ENCODE peak calls at places on chromosomes 12 and 14, in five cellular contexts. K is fibroblast of villous mesenchyme, E is NB4, X is suprapubic skin, C is WERI-Rb-1. T is an unnamed sample.
A peak's percentile ranks its signal among the peaks of the same experiment; 100 is the strongest.

GRCh38 chr14:95496690-95497241 is 19.7 kb downstream of the SYNE3 start:
- DNase-seq in K (peak; percentile 74), E (peak; percentile 33), X (no peak), C (no peak), T (no peak)

GRCh38 chr12:127060310-127060847 is 1206.6 kb upstream of the TMEM132C start:
- DNase-seq in K (peak; percentile 12), E (no peak), X (no peak), C (no peak), T (no peak)

GRCh38 chr12:105226219-105226618 is 9.8 kb downstream of the APPL2 start:
- DNase-seq in K (peak; percentile 89), E (no peak), X (peak; percentile 86), C (no peak), T (peak; percentile 83)

GRCh38 chr12:18267427-18267826 is 6.1 kb downstream of the PIK3C2G start:
- DNase-seq in K (no peak), E (no peak), X (no peak), C (no peak), T (no peak)

GRCh38 chr12:13175499-13175898 is 21.0 kb upstream of the EMP1 start:
- DNase-seq in K (peak; percentile 82), E (peak; percentile 25), X (no peak), C (no peak), T (no peak)

GRCh38 chr14:99522457-99522891 is 41.3 kb downstream of the CCNK start:
- DNase-seq in K (peak; percentile 58), E (peak; percentile 58), X (no peak), C (peak; percentile 72), T (peak; percentile 46)

GRCh38 chr14:103854822-103855733 is 7.7 kb upstream of the PPP1R13B start:
- DNase-seq in K (no peak), E (no peak), X (peak; percentile 69), C (peak; percentile 83), T (no peak)

GRCh38 chr12:122669397-122670070 is 33.6 kb downstream of the HCAR2 start:
- DNase-seq in K (peak; percentile 70), E (no peak), X (no peak), C (no peak), T (no peak)

GRCh38 chr12:6430990-6431353 is 13.8 kb upstream of the CD27 start:
- DNase-seq in K (no peak), E (no peak), X (peak; percentile 37), C (no peak), T (no peak)

GRCh38 chr12:106647793-106648514 is 65.2 kb downstream of the RFX4 start:
- DNase-seq in K (no peak), E (no peak), X (no peak), C (no peak), T (no peak)

GRCh38 chr14:79552778-79553177 is 658.5 kb downstream of the DIO2 start:
- DNase-seq in K (no peak), E (no peak), X (no peak), C (no peak), T (no peak)

GRCh38 chr12:98893126-98893525 is 248.0 kb downstream of the APAF1 start:
- DNase-seq in K (no peak), E (no peak), X (no peak), C (no peak), T (no peak)

GRCh38 chr12:123005081-123005626 is 24.7 kb downstream of the ARL6IP4 start:
- DNase-seq in K (no peak), E (no peak), X (no peak), C (no peak), T (no peak)

GRCh38 chr12:32390572-32391219 is 8.7 kb upstream of the FGD4 start:
- DNase-seq in K (peak; percentile 20), E (no peak), X (no peak), C (no peak), T (no peak)

GRCh38 chr12:3753549-3754284 is 808 bp upstream of the CRACR2A start:
- DNase-seq in K (peak; percentile 38), E (peak; percentile 75), X (no peak), C (no peak), T (no peak)

GRCh38 chr12:34398366-34398705 is 376.0 kb downstream of the ALG10 start:
- DNase-seq in K (no peak), E (no peak), X (no peak), C (peak; percentile 1), T (no peak)

GRCh38 chr12:108884116-108885012 is 4.5 kb downstream of the DAO start:
- DNase-seq in K (peak; percentile 25), E (peak; percentile 80), X (peak; percentile 57), C (peak; percentile 76), T (no peak)

GRCh38 chr14:93207468-93208308 is 632 bp downstream of the UBR7 start:
- DNase-seq in K (peak; percentile 64), E (peak; percentile 74), X (no peak), C (peak; percentile 68), T (no peak)

GRCh38 chr12:68977909-68978610 is 45.1 kb upstream of the CPM start:
- DNase-seq in K (no peak), E (no peak), X (no peak), C (no peak), T (no peak)

GRCh38 chr14:24262821-24263733 is at the start of gene TGM1:
- DNase-seq in K (no peak), E (no peak), X (no peak), C (peak; percentile 27), T (no peak)

GRCh38 chr12:28958553-28959195 is 190.4 kb upstream of the FAR2 start:
- DNase-seq in K (no peak), E (no peak), X (no peak), C (no peak), T (no peak)

DNA sequence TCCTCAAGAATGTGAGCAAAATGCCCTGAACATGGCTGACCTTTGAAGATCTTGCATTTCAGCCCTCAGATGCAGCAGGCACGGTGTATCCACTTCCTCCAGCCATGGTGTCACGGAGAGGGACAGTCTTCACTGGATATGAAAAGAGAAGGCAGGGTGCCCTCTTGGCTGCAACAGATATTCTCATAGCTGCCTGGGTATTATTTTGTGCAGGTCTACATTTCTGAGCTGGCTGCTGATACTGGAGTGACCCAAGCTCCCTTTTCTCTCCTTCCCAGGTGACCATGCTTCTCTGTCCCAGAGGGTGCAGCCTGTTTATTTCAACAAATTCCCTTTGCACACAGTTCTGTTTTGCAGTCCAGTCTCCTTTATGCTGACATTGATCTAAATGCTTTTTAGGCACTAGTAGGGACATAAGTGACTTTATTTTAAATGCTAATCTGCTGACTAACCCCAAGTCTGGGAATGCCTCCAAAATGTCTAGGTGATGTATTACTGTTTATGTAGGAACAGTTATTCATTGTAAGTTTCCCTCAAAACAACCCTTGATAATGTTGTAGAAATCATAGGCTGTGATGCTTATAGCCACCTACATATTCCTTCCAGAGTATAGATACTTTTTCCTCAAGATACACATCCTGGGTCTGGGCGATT is 17.4 kb upstream of the PYGL start:
- DNase-seq in K (peak; percentile 96), E (no peak), X (no peak), C (no peak), T (peak; percentile 80)
- H3K4me3 ChIP-seq in K (peak overlapping the region; percentile 36), E (no peak overlapping the region), X (no peak overlapping the region), C (no peak overlapping the region), T (peak overlapping the region; percentile 21)

DNA sequence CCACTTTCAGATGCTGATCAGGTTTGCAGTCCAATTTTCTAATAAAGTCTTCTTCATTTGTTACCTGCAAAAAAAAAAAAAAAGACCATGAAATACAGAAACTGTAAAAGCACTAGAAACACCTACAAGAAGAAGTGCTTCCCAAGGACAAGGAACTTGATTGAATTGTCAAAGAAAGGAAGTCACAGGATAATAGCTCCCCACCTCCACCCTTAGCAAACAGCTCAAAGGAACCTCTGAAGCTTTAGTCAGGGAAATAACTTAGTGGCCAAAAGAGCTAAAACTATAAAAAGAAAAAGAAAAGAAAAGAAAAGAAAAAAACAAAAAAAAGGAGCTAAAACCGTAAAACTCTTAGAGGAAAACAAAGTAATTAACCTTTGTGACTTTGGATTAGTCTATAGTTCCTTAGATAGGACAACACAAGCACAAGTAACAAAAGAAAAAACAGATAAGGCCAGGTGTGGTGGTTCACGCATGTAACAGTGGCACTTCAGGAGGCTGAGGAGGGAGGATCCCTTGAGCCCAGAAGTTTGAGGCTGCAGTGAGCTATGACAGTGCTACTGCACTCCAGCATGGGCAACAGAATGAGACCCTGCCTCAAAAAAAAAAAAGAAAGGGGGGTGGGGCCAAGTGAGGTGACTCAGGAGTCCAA is 28.5 kb downstream of the ZFYVE1 start:
- DNase-seq in K (no peak), E (no peak), X (no peak), C (no peak), T (no peak)
- H3K4me3 ChIP-seq in K (no peak overlapping the region), E (no peak overlapping the region), X (no peak overlapping the region), C (no peak overlapping the region), T (no peak overlapping the region)

DNA sequence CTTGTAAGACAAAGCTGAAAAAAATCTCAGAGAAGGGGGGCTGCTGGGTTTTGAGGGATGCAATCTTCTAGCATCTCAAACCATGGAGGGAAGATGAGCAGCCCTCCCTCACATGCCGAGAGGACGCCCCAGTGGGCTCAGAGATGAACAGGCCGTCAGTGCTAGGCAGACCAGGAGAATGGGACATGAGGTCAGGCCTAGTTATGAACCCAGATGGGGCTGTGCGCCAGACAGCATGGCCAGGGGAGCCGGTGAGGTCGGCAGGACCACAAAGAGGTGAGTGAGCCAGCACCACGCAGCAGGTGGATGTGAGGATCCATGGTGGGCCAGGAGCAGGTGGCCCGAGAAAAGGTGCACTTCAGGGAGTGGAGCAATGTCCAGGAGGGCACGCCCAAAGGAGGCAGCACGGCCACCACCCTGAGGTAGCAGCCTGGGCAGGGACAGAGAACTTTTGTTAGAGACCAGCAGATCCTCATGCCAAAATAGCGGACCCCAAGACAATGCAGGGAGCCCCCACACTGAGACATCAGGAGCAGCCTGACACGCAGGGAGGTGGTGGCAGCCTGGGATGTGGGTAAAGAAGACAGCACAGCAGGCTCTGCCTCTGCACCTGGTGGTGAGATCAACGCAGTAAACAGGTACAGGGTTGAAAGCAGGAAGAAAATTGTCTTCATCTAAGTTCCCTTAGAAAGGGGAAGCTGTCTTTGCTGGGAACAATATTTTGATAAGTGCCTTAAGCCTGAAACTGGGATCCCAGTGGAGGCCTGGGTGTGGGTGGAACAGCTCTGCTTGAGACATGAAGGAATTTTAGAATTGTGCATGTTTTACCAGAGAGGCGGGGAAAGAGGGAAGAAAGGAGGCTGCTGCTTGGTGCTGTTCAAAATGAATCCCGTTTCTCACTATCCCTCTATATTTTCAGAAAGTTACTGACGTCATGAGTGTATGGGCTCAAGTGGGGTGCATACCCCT is 17.8 kb upstream of the MCRS1 start:
- DNase-seq in K (no peak), E (no peak), X (no peak), C (no peak), T (no peak)
- H3K4me3 ChIP-seq in K (no peak overlapping the region), E (no peak overlapping the region), X (no peak overlapping the region), C (no peak overlapping the region), T (no peak overlapping the region)

GRCh38 chr14:77322209-77322902 is 1.5 kb downstream of the GSTZ1 start:
- DNase-seq in K (no peak), E (no peak), X (peak; percentile 28), C (no peak), T (no peak)

GRCh38 chr14:77316872-77317271 is 3.8 kb downstream of the POMT2 start:
- DNase-seq in K (no peak), E (no peak), X (no peak), C (no peak), T (no peak)

GRCh38 chr14:77318006-77318553 is 2.6 kb downstream of the POMT2 start:
- DNase-seq in K (no peak), E (no peak), X (no peak), C (no peak), T (no peak)

GRCh38 chr14:77320238-77320935 is at the start of gene POMT2:
- DNase-seq in K (peak; percentile 90), E (peak; percentile 94), X (peak; percentile 97), C (peak; percentile 94), T (peak; percentile 63)

DNA sequence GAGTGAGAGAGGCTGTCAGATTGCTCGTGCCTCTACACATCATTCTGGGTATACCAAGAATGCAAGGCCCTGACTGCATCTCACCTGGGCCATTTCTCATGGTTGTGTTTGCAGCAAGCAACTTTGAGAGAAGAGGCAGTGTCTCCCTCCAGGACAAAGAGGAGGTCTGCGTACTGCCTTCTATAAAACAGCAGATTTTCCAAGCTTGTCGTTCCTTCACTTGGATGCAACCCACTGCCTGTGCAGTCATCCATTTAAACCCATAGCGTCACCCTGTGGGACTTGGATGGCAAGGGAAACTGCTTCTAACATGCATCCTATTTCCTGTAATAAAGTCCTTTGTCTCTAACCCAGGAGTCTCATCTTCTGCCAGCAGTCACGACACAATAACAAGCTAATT is 1.3 kb downstream of the POMT2 start:
- DNase-seq in K (no peak), E (no peak), X (no peak), C (no peak), T (no peak)
- H3K4me3 ChIP-seq in K (no peak overlapping the region), E (peak overlapping the region; percentile 66), X (peak overlapping the region; percentile 94), C (no peak overlapping the region), T (no peak overlapping the region)